ENCODE peak calls at places on chromosomes 1 and 21, in four cellular contexts. X is stimulated activated CD4-positive, alpha-beta T cell treated with anti-CD3 and anti-CD28 coated beads, Interleukin-4, amount 100 ng/mL, for 48 hours; M is GM12865; V is NCI-H1092. P is an unnamed sample.
A peak's percentile ranks its signal among the peaks of the same experiment; 100 is the strongest.

GRCh38 chr1:186207401-186208085 is 167.5 kb downstream of the TPR start:
- DNase-seq in X (no peak), M (no peak), V (no peak), P (no peak)

GRCh38 chr1:154556422-154556821 is 2.0 kb downstream of the UBE2Q1 start:
- DNase-seq in X (no peak), M (no peak), V (no peak), P (no peak)

GRCh38 chr1:150548632-150549495 is at the start of gene ADAMTSL4:
- DNase-seq in X (no peak), M (peak; percentile 66), V (peak; percentile 51), P (peak; percentile 99)

GRCh38 chr1:101227837-101228236 is 9.0 kb upstream of the S1PR1 start:
- DNase-seq in X (no peak), M (no peak), V (no peak), P (no peak)

GRCh38 chr1:192805832-192806323 is 3.0 kb upstream of the RGS2 start:
- DNase-seq in X (no peak), M (peak; percentile 66), V (peak; percentile 3), P (peak; percentile 24)

GRCh38 chr21:26732442-26733221 is 112.6 kb downstream of the ADAMTS1 start:
- DNase-seq in X (no peak), M (peak; percentile 32), V (no peak), P (no peak)

GRCh38 chr1:224406216-224406615 is 28.4 kb downstream of the WDR26 start:
- DNase-seq in X (no peak), M (no peak), V (no peak), P (no peak)

GRCh38 chr21:42403611-42404231 is at the start of gene UBASH3A:
- DNase-seq in X (no peak), M (no peak), V (no peak), P (no peak)

GRCh38 chr1:78996791-78997190 is 9.7 kb downstream of the ADGRL4 start:
- DNase-seq in X (no peak), M (no peak), V (no peak), P (no peak)

GRCh38 chr1:36864182-36865079 is 169.9 kb downstream of the GRIK3 start:
- DNase-seq in X (peak; percentile 10), M (peak; percentile 51), V (peak; percentile 37), P (no peak)

GRCh38 chr1:232579958-232580705 is 49.8 kb downstream of the SIPA1L2 start:
- DNase-seq in X (no peak), M (no peak), V (no peak), P (no peak)

GRCh38 chr1:105137543-105138444 is 1388.1 kb downstream of the AMY1C start:
- DNase-seq in X (no peak), M (peak; percentile 30), V (no peak), P (no peak)

GRCh38 chr1:14788065-14788464 is 189.6 kb downstream of the KAZN start:
- DNase-seq in X (no peak), M (no peak), V (no peak), P (no peak)

GRCh38 chr21:45404726-45405270 is at the start of gene COL18A1:
- DNase-seq in X (peak; percentile 22), M (no peak), V (no peak), P (no peak)

GRCh38 chr1:63087966-63088365 is 234.4 kb upstream of the FOXD3 start:
- DNase-seq in X (no peak), M (no peak), V (peak; percentile 21), P (no peak)

GRCh38 chr1:39657402-39657801 is 14.5 kb downstream of the NT5C1A start:
- DNase-seq in X (no peak), M (no peak), V (no peak), P (peak; percentile 87)

GRCh38 chr1:235421751-235422150 is 54.5 kb downstream of the TBCE start:
- DNase-seq in X (no peak), M (no peak), V (no peak), P (no peak)

GRCh38 chr1:45974541-45975269 is 157.7 kb downstream of the PIK3R3 start:
- DNase-seq in X (no peak), M (no peak), V (no peak), P (no peak)

GRCh38 chr1:6054596-6054995 is 8.9 kb downstream of the KCNAB2 start:
- DNase-seq in X (no peak), M (no peak), V (no peak), P (no peak)

GRCh38 chr1:229420765-229421164 is 13.1 kb downstream of the ACTA1 start:
- DNase-seq in X (no peak), M (peak; percentile 25), V (no peak), P (peak; percentile 49)

GRCh38 chr1:164382384-164382783 is 176.6 kb upstream of the PBX1 start:
- DNase-seq in X (no peak), M (no peak), V (no peak), P (no peak)

GRCh38 chr1:44713321-44713781 is 17.6 kb downstream of the RNU5D-1 start:
- DNase-seq in X (no peak), M (peak; percentile 74), V (no peak), P (no peak)

GRCh38 chr1:170307426-170307825 is 161.7 kb downstream of the NTMT2 start:
- DNase-seq in X (no peak), M (no peak), V (no peak), P (no peak)

P was measured in DMS 273 treated with DMSO at 0.1 percent for 48 hours.